ENCODE peak calls at places on chromosomes 5 and 9, in eight cellular contexts. G is WTC11, L is endothelial cell, B is AG10803, Q is GM06990, H is lower leg skin, D is Peyer's patch, Z is GM10248. X is an unnamed sample.

GRCh38 chr9:88258587-88258986 is 120.3 kb upstream of the SPATA31C2 start:
- DNase-seq in L (no peak), B (peak; percentile 60), Q (no peak), H (no peak), D (no peak), Z (no peak), G (no peak), X (peak; percentile 57)

GRCh38 chr5:103016167-103016566 is 103.8 kb downstream of the GIN1 start:
- DNase-seq in H (no peak), B (no peak), Q (no peak), Z (no peak), G (no peak), D (no peak), L (no peak), X (no peak)

GRCh38 chr5:100644206-100644605 is 109.0 kb downstream of the FAM174A start:
- DNase-seq in D (no peak), H (no peak), G (no peak), Z (no peak), L (no peak), B (no peak), Q (no peak), X (no peak)

GRCh38 chr5:65100846-65101678 is 332.3 kb downstream of the CWC27 start:
- DNase-seq in L (peak; percentile 56), H (no peak), G (peak; percentile 76), B (peak; percentile 80), D (no peak), Z (peak; percentile 45), Q (no peak), X (peak; percentile 53)

GRCh38 chr9:78369644-78370219 is 72.8 kb downstream of the PSAT1 start:
- DNase-seq in Z (peak; percentile 53), D (peak; percentile 52), B (peak; percentile 57), L (peak; percentile 85), Q (no peak), H (peak; percentile 89), G (peak; percentile 91), X (peak; percentile 47)

GRCh38 chr9:123996731-123997421 is 14.7 kb upstream of the LHX2 start:
- DNase-seq in Z (peak; percentile 76), H (no peak), L (no peak), G (peak; percentile 29), D (peak; percentile 41), B (no peak), Q (peak; percentile 64), X (peak; percentile 36)

GRCh38 chr9:134063876-134064450 is 3.9 kb downstream of the BRD3 start:
- DNase-seq in Z (no peak), Q (no peak), G (no peak), L (peak; percentile 1), H (peak; percentile 28), B (no peak), D (no peak), X (no peak)

GRCh38 chr5:53779541-53779981 is 219.1 kb downstream of the NDUFS4 start:
- DNase-seq in H (no peak), Z (no peak), B (peak; percentile 73), G (no peak), L (peak; percentile 22), D (no peak), Q (no peak), X (no peak)

GRCh38 chr5:130580264-130580663 is 584.8 kb downstream of the HINT1 start:
- DNase-seq in L (no peak), Q (no peak), D (no peak), Z (no peak), H (no peak), B (no peak), G (no peak), X (no peak)

GRCh38 chr5:124395287-124395686 is 351.2 kb downstream of the ZNF608 start:
- DNase-seq in D (no peak), B (no peak), Z (no peak), Q (no peak), H (no peak), L (no peak), G (no peak), X (no peak)

GRCh38 chr5:33611882-33612281 is 171.1 kb downstream of the TARS1 start:
- DNase-seq in Z (no peak), G (no peak), H (no peak), B (peak; percentile 58), Q (no peak), D (no peak), L (no peak), X (no peak)

GRCh38 chr5:111742166-111742565 is 14.8 kb downstream of the NREP start:
- DNase-seq in B (no peak), Q (no peak), L (no peak), H (no peak), Z (no peak), G (no peak), D (no peak), X (no peak)

GRCh38 chr5:135309391-135310327 is 89.4 kb downstream of the MACROH2A1 start:
- DNase-seq in H (no peak), D (no peak), Q (no peak), G (no peak), B (no peak), Z (no peak), L (no peak), X (peak; percentile 18)

GRCh38 chr5:157108961-157109360 is at the start of gene HAVCR2:
- DNase-seq in D (peak; percentile 75), L (no peak), G (no peak), B (no peak), Z (peak; percentile 47), H (peak; percentile 85), Q (peak; percentile 69), X (no peak)

GRCh38 chr5:133996683-133997252 is 8.0 kb downstream of the VDAC1 start:
- DNase-seq in L (peak; percentile 41), H (peak; percentile 37), Q (no peak), D (no peak), B (no peak), Z (no peak), G (peak; percentile 57), X (no peak)

GRCh38 chr5:150166193-150167162 is at the start of gene CDX1:
- DNase-seq in G (peak; percentile 59), D (no peak), Q (no peak), H (no peak), Z (no peak), B (no peak), L (no peak), X (no peak)

GRCh38 chr5:150164640-150165039 is 1.9 kb upstream of the CDX1 start:
- DNase-seq in Z (no peak), H (peak; percentile 94), L (no peak), G (no peak), D (no peak), Q (no peak), B (no peak), X (no peak)

GRCh38 chr5:150167163-150167798 is 703 bp downstream of the CDX1 start:
- DNase-seq in H (no peak), B (no peak), G (peak; percentile 23), D (no peak), Z (no peak), L (no peak), Q (no peak), X (no peak)

GRCh38 chr5:150168864-150169263 is 2.3 kb downstream of the CDX1 start:
- DNase-seq in H (no peak), D (no peak), G (no peak), L (no peak), Z (no peak), B (no peak), Q (no peak), X (no peak)

DNA sequence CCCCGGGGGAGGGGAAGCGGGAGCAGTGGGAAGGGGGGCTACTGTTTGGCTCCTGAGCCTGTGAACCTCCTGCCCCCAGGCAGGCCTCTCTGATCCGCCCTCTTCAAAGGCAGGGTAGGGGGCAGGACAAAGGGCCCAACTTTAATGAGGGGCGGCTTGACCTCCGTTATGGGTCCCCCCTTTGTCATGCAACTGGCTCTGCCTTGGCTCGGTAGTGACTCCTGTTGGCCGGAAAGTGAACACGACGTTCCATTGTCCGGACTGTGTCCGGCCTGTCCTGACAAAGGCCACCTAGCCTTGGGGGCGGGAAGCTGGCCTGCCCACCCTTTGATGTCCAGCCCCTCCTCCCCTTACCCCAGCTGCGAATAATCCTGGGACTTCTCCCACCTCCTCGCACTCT is 1.3 kb downstream of the CDX1 start:
- DNase-seq in G (peak; percentile 47), H (no peak), Z (no peak), B (no peak), D (no peak), Q (no peak), L (no peak), X (no peak)
- TF ChIP-seq CTCF in G (peak; percentile 32), H (no peak), Z (no peak), B (no peak), D (peak; percentile 68), Q (no peak), L (no peak), X (no peak)

GRCh38 chr5:145101246-145101645 is 733.9 kb downstream of the PRELID2 start:
- DNase-seq in Q (no peak), Z (no peak), L (peak; percentile 5), B (no peak), G (no peak), H (no peak), D (no peak), X (no peak)
- TF ChIP-seq CTCF in Q (peak; percentile 61), Z (peak; percentile 33), L (peak; percentile 42), B (peak; percentile 20), G (peak; percentile 58), H (no peak), D (no peak), X (no peak)

DNA sequence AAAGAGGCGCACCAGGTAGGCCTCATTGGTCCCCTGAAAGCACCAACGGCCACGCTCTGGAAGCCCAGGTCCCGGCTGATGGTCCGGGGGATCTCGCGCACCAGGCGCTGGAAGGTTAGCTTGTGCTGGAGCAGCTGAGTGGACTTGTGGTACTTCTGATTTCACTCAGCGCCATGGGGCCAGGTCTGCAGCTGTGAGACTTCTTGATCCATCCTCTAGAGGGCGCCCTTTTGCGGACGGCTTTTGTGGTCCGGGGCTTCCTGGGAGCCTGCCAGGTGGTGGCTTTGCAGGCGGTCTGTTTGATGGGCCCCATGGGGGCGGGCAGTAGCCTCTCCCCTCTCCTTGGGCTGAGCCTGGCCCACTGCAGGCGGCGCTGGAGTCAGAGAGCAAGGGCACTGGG is 10.4 kb downstream of the TAF11L12 start:
- DNase-seq in H (no peak), B (no peak), Q (no peak), Z (no peak), L (no peak), D (no peak), G (peak; percentile 77), X (no peak)
- TF ChIP-seq CTCF in H (no peak), B (no peak), Q (no peak), Z (no peak), L (peak; percentile 61), D (no peak), G (peak; percentile 69), X (no peak)

GRCh38 chr5:60649288-60649917 is 50.6 kb downstream of the DEPDC1B start:
- DNase-seq in L (no peak), Q (peak; percentile 37), Z (peak; percentile 41), D (no peak), H (no peak), B (peak; percentile 48), G (no peak), X (no peak)
- TF ChIP-seq CTCF in L (peak; percentile 84), Q (peak; percentile 70), Z (peak; percentile 60), D (peak; percentile 60), H (no peak), B (peak; percentile 88), G (no peak), X (no peak)

X was measured in lung.